ENCODE peak calls at places on chromosomes 13 and 19, in four cellular contexts. One of them, this sample, is unnamed.

GRCh38 chr19:16607819-16608218 is 20.2 kb downstream of the MED26 start:
- DNase-seq in uterus: no peak
- DNase-seq in esophagus squamous epithelium: no peak
- DNase-seq in transverse colon: no peak
- DNase-seq in this sample: no peak

GRCh38 chr13:27827646-27828045 is 35.4 kb downstream of the GSX1 start:
- DNase-seq in uterus: no peak
- DNase-seq in esophagus squamous epithelium: no peak
- DNase-seq in transverse colon: no peak
- DNase-seq in this sample: no peak

GRCh38 chr13:106036870-106037269 is 498.6 kb downstream of the EFNB2 start:
- DNase-seq in uterus: no peak
- DNase-seq in esophagus squamous epithelium: no peak
- DNase-seq in transverse colon: peak
- DNase-seq in this sample: no peak

GRCh38 chr13:99086149-99086868 is 108.4 kb upstream of the DOCK9 start:
- DNase-seq in uterus: peak
- DNase-seq in esophagus squamous epithelium: no peak
- DNase-seq in transverse colon: peak
- DNase-seq in this sample: no peak

GRCh38 chr19:45059258-45059965 is 16.9 kb downstream of the ZNF296 start:
- DNase-seq in uterus: peak
- DNase-seq in esophagus squamous epithelium: no peak
- DNase-seq in transverse colon: peak
- DNase-seq in this sample: no peak

GRCh38 chr13:70668983-70669382 is 560.7 kb upstream of the KLHL1 start:
- DNase-seq in uterus: no peak
- DNase-seq in esophagus squamous epithelium: no peak
- DNase-seq in transverse colon: no peak
- DNase-seq in this sample: no peak

GRCh38 chr19:16190198-16190597 is 5.0 kb downstream of the FAM32A start:
- DNase-seq in uterus: no peak
- DNase-seq in esophagus squamous epithelium: no peak
- DNase-seq in transverse colon: no peak
- DNase-seq in this sample: no peak

GRCh38 chr19:55697698-55698097 is 22.7 kb downstream of the EPN1 start:
- DNase-seq in uterus: no peak
- DNase-seq in esophagus squamous epithelium: no peak
- DNase-seq in transverse colon: no peak
- DNase-seq in this sample: no peak

GRCh38 chr13:106471957-106472543 is 63.4 kb downstream of the EFNB2 start:
- DNase-seq in uterus: peak
- DNase-seq in esophagus squamous epithelium: no peak
- DNase-seq in transverse colon: peak
- DNase-seq in this sample: no peak

GRCh38 chr13:97018029-97018819 is 23.9 kb upstream of the OXGR1 start:
- DNase-seq in uterus: no peak
- DNase-seq in esophagus squamous epithelium: no peak
- DNase-seq in transverse colon: peak
- DNase-seq in this sample: peak

GRCh38 chr19:10141479-10141878 is 21.8 kb upstream of the EIF3G start:
- DNase-seq in uterus: no peak
- DNase-seq in esophagus squamous epithelium: no peak
- DNase-seq in transverse colon: no peak
- DNase-seq in this sample: no peak

GRCh38 chr19:40954573-40954972 is 36.5 kb upstream of the CYP2B6 start:
- DNase-seq in uterus: no peak
- DNase-seq in esophagus squamous epithelium: no peak
- DNase-seq in transverse colon: no peak
- DNase-seq in this sample: no peak

GRCh38 chr13:39225860-39226259 is 187.6 kb downstream of the NHLRC3 start:
- DNase-seq in uterus: no peak
- DNase-seq in esophagus squamous epithelium: no peak
- DNase-seq in transverse colon: no peak
- DNase-seq in this sample: no peak

GRCh38 chr19:15463865-15464371 is 426 bp downstream of the RASAL3 start:
- DNase-seq in uterus: no peak
- DNase-seq in esophagus squamous epithelium: peak
- DNase-seq in transverse colon: peak
- DNase-seq in this sample: peak

GRCh38 chr19:49559928-49560327 is 20.4 kb downstream of the NOSIP start:
- DNase-seq in uterus: no peak
- DNase-seq in esophagus squamous epithelium: no peak
- DNase-seq in transverse colon: no peak
- DNase-seq in this sample: no peak

GRCh38 chr13:43364210-43365041 is 341.0 kb downstream of the DNAJC15 start:
- DNase-seq in uterus: peak
- DNase-seq in esophagus squamous epithelium: no peak
- DNase-seq in transverse colon: no peak
- DNase-seq in this sample: no peak

GRCh38 chr13:86882835-86883234 is 788.3 kb upstream of the SLITRK5 start:
- DNase-seq in uterus: no peak
- DNase-seq in esophagus squamous epithelium: no peak
- DNase-seq in transverse colon: no peak
- DNase-seq in this sample: no peak

GRCh38 chr13:98349731-98350305 is 172.7 kb upstream of the RNF113B start:
- DNase-seq in uterus: no peak
- DNase-seq in esophagus squamous epithelium: no peak
- DNase-seq in transverse colon: peak
- DNase-seq in this sample: no peak

GRCh38 chr19:55552620-55553019 is 7.3 kb upstream of the SBK3 start:
- DNase-seq in uterus: no peak
- DNase-seq in esophagus squamous epithelium: no peak
- DNase-seq in transverse colon: no peak
- DNase-seq in this sample: no peak

GRCh38 chr13:23778879-23779278 is 110.3 kb downstream of the MIPEP start:
- DNase-seq in uterus: no peak
- DNase-seq in esophagus squamous epithelium: no peak
- DNase-seq in transverse colon: no peak
- DNase-seq in this sample: no peak

DNA sequence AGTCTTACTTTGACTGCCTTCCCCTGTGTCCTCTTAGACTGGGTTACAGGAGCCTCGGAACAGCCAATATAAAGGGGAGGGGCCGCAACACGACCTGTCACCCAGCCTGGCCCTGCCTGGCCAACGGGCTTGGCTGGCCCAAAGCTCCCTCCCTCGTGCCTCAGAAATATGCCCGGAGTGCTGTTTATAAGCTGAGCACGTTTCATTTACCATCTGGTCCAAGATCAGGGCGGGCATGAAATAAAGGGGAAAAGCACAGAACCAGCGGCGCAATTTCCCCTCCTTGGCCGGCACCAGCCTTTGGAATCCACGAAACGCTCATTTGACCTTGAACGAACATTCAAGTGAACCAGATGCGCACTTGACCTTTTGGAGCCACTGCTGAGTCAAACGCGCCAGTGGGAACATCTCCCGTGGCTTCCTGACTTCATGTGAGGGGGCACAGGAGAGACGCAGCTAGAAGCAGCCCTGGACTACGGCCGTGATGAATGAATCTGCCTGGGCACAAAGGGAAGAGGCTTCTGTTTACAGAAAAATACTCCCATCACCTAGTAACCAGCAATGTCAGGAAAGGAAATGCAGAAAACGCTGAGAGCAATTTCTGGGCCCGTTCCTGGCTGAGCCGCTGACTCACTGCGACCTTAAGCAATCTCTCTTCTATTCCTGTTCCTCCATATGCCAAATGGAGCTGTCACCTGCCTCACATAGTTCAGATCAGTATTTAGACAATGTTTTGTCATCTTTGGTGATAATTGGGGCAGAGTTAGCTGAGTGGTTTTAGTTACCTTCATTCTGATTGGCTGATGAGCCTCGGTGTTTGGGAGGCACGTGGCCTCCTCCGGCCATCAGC is 53.3 kb downstream of the RFX2 start:
- DNase-seq in uterus: peak
- DNase-seq in esophagus squamous epithelium: no peak
- DNase-seq in transverse colon: peak
- DNase-seq in this sample: no peak
- H3K4me3 ChIP-seq in uterus: no peak
- H3K4me3 ChIP-seq in esophagus squamous epithelium: peak
- H3K4me3 ChIP-seq in transverse colon: no peak
- H3K4me3 ChIP-seq in this sample: no peak

GRCh38 chr13:34435338-34435737 is 506.7 kb upstream of the NBEA start:
- DNase-seq in uterus: no peak
- DNase-seq in esophagus squamous epithelium: no peak
- DNase-seq in transverse colon: no peak
- DNase-seq in this sample: no peak
- TF ChIP-seq CTCF in uterus: no peak
- TF ChIP-seq CTCF in esophagus squamous epithelium: no peak
- TF ChIP-seq CTCF in transverse colon: no peak
- TF ChIP-seq CTCF in this sample: no peak

DNA sequence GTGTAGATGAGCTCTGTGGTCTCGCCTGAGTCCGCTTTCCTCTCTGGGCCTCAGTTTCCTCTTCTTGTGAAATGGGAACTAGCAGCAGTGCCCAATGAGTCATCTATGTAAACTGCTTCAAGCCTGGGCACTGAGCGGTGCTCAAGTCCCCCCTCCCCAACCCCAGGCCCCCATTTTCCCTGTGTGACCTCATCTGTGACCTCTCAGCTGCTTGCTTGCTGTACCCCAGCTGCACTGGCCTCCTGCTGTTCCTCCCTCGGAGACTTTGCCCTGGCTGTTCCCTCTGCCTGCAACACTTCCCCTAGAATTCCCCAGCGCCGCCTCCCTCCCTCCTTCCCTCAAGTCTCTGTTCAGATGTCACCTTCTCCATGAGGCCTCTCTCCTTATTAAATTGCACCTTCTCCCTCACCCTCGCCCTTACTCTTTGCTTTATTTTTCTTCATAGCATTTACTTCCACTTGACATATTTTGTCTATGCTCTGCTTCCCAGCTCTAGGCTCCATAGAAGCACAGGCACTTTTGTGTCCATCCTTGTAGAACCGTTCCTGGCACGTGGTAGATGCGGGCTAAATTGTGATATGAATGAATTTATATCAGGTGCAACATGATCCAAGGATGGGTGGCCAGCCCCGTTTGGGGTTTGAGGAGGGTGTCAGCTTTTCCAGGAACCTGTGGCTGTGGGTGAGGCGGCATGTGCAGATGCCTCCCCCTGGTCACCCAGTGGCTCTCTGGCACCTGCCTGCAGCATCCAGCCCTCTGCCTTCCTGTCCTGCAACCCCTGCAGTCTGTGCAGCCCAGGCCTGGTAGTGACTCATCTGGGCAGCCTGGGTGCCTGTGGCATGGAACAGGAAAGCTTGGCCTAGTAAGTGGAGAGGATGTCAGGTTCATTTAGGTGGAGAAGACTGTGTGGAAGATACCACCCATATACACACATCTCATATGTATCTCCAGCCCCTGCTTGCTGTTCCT is 26.3 kb downstream of the SIPA1L3 start:
- DNase-seq in uterus: no peak
- DNase-seq in esophagus squamous epithelium: no peak
- DNase-seq in transverse colon: peak
- DNase-seq in this sample: no peak
- H3K4me3 ChIP-seq in uterus: no peak
- H3K4me3 ChIP-seq in esophagus squamous epithelium: peak
- H3K4me3 ChIP-seq in transverse colon: peak
- H3K4me3 ChIP-seq in this sample: peak

GRCh38 chr19:54179921-54180452 is 7.0 kb upstream of the TMC4 start:
- DNase-seq in uterus: no peak
- DNase-seq in esophagus squamous epithelium: no peak
- DNase-seq in transverse colon: peak
- DNase-seq in this sample: no peak
- TF ChIP-seq CTCF in uterus: no peak
- TF ChIP-seq CTCF in esophagus squamous epithelium: no peak
- TF ChIP-seq CTCF in transverse colon: peak
- TF ChIP-seq CTCF in this sample: no peak

This sample was measured in GM12864.